ENCODE peak calls at places on chromosomes 11 and 22, in four cellular contexts. A is hepatic stellate cell; K is HS-27A; Y is activated T-cell treated with anti-CD3 and anti-CD28 coated beads, Interleukin-2, amount 50 U/mL, for 72 hours. C is an unnamed sample.
A peak's percentile ranks its signal among the peaks of the same experiment; 100 is the strongest.

GRCh38 chr11:111707039-111707690 is 59.0 kb downstream of the PPP2R1B start:
- DNase-seq in A (no peak), K (no peak), Y (no peak), C (peak; percentile 64)

GRCh38 chr11:19868281-19868821 is 155.7 kb downstream of the NAV2 start:
- DNase-seq in A (peak; percentile 81), K (peak; percentile 45), Y (no peak), C (peak; percentile 57)

GRCh38 chr11:61828629-61829407 is 718 bp downstream of the FADS2 start:
- DNase-seq in A (peak; percentile 50), K (no peak), Y (peak; percentile 72), C (no peak)

GRCh38 chr11:59957094-59957493 is 6.7 kb upstream of the OOSP4A start:
- DNase-seq in A (no peak), K (no peak), Y (no peak), C (no peak)

GRCh38 chr11:70778828-70779365 is 380.6 kb downstream of the CTTN start:
- DNase-seq in A (no peak), K (no peak), Y (no peak), C (no peak)

GRCh38 chr22:31625661-31626426 is 36.2 kb downstream of the PISD start:
- DNase-seq in A (no peak), K (no peak), Y (no peak), C (peak; percentile 74)

GRCh38 chr11:8219257-8220021 is 44.2 kb downstream of the LMO1 start:
- DNase-seq in A (peak; percentile 80), K (no peak), Y (peak; percentile 17), C (no peak)

GRCh38 chr22:40346178-40347064 is at the start of gene ADSL:
- DNase-seq in A (peak; percentile 94), K (peak; percentile 57), Y (peak; percentile 90), C (peak; percentile 93)

GRCh38 chr11:102111787-102112653 is 1.8 kb downstream of the YAP1 start:
- DNase-seq in A (peak; percentile 70), K (peak; percentile 68), Y (peak; percentile 7), C (peak; percentile 36)

GRCh38 chr11:2259466-2259830 is 10.9 kb downstream of the ASCL2 start:
- DNase-seq in A (no peak), K (no peak), Y (no peak), C (no peak)

GRCh38 chr11:102267602-102268001 is 49.7 kb upstream of the BIRC3 start:
- DNase-seq in A (peak; percentile 63), K (no peak), Y (no peak), C (no peak)

GRCh38 chr22:38097557-38098409 is 12.7 kb downstream of the BAIAP2L2 start:
- DNase-seq in A (no peak), K (no peak), Y (no peak), C (no peak)

GRCh38 chr22:45590262-45590661 is 81.4 kb upstream of the ATXN10 start:
- DNase-seq in A (no peak), K (no peak), Y (no peak), C (peak; percentile 13)

GRCh38 chr11:102577182-102577581 is 46.6 kb upstream of the MMP7 start:
- DNase-seq in A (no peak), K (no peak), Y (no peak), C (no peak)

GRCh38 chr11:94678236-94678635 is 89.9 kb upstream of the AMOTL1 start:
- DNase-seq in A (no peak), K (no peak), Y (no peak), C (no peak)

GRCh38 chr11:125376117-125376516 is 119.9 kb downstream of the FEZ1 start:
- DNase-seq in A (no peak), K (no peak), Y (no peak), C (peak; percentile 79)

GRCh38 chr11:70070736-70071135 is 7.4 kb upstream of the ANO1 start:
- DNase-seq in A (no peak), K (no peak), Y (no peak), C (no peak)

C was measured in left cardiac atrium.